ENCODE peak calls at places on chromosome 10, in ten cellular contexts. One of them, this sample, is unnamed.

GRCh38 chr10:83262434-83262833 is 876.9 kb upstream of the GHITM start:
- DNase-seq in activated T-cell treated with anti-CD3 and anti-CD28 coated beads, Interleukin-2, amount 50 U/mL, for 1 hour: no peak
- DNase-seq in T-helper 2 cell: no peak
- DNase-seq in stimulated activated CD8-positive, alpha-beta memory T cell treated with anti-CD3 and anti-CD28 coated beads, Interleukin-15, amount 100 ng/mL, for 4 hours: no peak
- DNase-seq in effector CD4-positive, alpha-beta T cell: no peak
- DNase-seq in tibial artery: no peak
- DNase-seq in Peyer's patch: no peak
- DNase-seq in H4: no peak
- DNase-seq in occipital lobe: no peak
- DNase-seq in NK-92 treated with Interleukin-12 subunit alpha and Interleukin-12 subunit beta, amount 100 ng/mL, for 24 hours: no peak
- DNase-seq in this sample: no peak

GRCh38 chr10:71749396-71749795 is 23.9 kb downstream of the VSIR start:
- DNase-seq in activated T-cell treated with anti-CD3 and anti-CD28 coated beads, Interleukin-2, amount 50 U/mL, for 1 hour: no peak
- DNase-seq in T-helper 2 cell: no peak
- DNase-seq in stimulated activated CD8-positive, alpha-beta memory T cell treated with anti-CD3 and anti-CD28 coated beads, Interleukin-15, amount 100 ng/mL, for 4 hours: no peak
- DNase-seq in effector CD4-positive, alpha-beta T cell: no peak
- DNase-seq in tibial artery: no peak
- DNase-seq in Peyer's patch: no peak
- DNase-seq in H4: no peak
- DNase-seq in occipital lobe: no peak
- DNase-seq in NK-92 treated with Interleukin-12 subunit alpha and Interleukin-12 subunit beta, amount 100 ng/mL, for 24 hours: no peak
- DNase-seq in this sample: no peak

GRCh38 chr10:13631594-13631993 is 44.8 kb downstream of the PRPF18 start:
- DNase-seq in activated T-cell treated with anti-CD3 and anti-CD28 coated beads, Interleukin-2, amount 50 U/mL, for 1 hour: no peak
- DNase-seq in T-helper 2 cell: no peak
- DNase-seq in stimulated activated CD8-positive, alpha-beta memory T cell treated with anti-CD3 and anti-CD28 coated beads, Interleukin-15, amount 100 ng/mL, for 4 hours: no peak
- DNase-seq in effector CD4-positive, alpha-beta T cell: no peak
- DNase-seq in tibial artery: no peak
- DNase-seq in Peyer's patch: no peak
- DNase-seq in H4: no peak
- DNase-seq in occipital lobe: no peak
- DNase-seq in NK-92 treated with Interleukin-12 subunit alpha and Interleukin-12 subunit beta, amount 100 ng/mL, for 24 hours: no peak
- DNase-seq in this sample: no peak

GRCh38 chr10:116272497-116273221 is at the start of gene GFRA1:
- DNase-seq in activated T-cell treated with anti-CD3 and anti-CD28 coated beads, Interleukin-2, amount 50 U/mL, for 1 hour: no peak
- DNase-seq in T-helper 2 cell: no peak
- DNase-seq in stimulated activated CD8-positive, alpha-beta memory T cell treated with anti-CD3 and anti-CD28 coated beads, Interleukin-15, amount 100 ng/mL, for 4 hours: no peak
- DNase-seq in effector CD4-positive, alpha-beta T cell: no peak
- DNase-seq in tibial artery: no peak
- DNase-seq in Peyer's patch: no peak
- DNase-seq in H4: no peak
- DNase-seq in occipital lobe: no peak
- DNase-seq in NK-92 treated with Interleukin-12 subunit alpha and Interleukin-12 subunit beta, amount 100 ng/mL, for 24 hours: no peak
- DNase-seq in this sample: no peak

GRCh38 chr10:97623277-97623676 is 10.0 kb downstream of the MORN4 start:
- DNase-seq in activated T-cell treated with anti-CD3 and anti-CD28 coated beads, Interleukin-2, amount 50 U/mL, for 1 hour: no peak
- DNase-seq in T-helper 2 cell: no peak
- DNase-seq in stimulated activated CD8-positive, alpha-beta memory T cell treated with anti-CD3 and anti-CD28 coated beads, Interleukin-15, amount 100 ng/mL, for 4 hours: no peak
- DNase-seq in effector CD4-positive, alpha-beta T cell: no peak
- DNase-seq in tibial artery: no peak
- DNase-seq in Peyer's patch: no peak
- DNase-seq in H4: no peak
- DNase-seq in occipital lobe: no peak
- DNase-seq in NK-92 treated with Interleukin-12 subunit alpha and Interleukin-12 subunit beta, amount 100 ng/mL, for 24 hours: no peak
- DNase-seq in this sample: no peak

GRCh38 chr10:1214882-1215540 is 158.8 kb downstream of the WDR37 start:
- DNase-seq in activated T-cell treated with anti-CD3 and anti-CD28 coated beads, Interleukin-2, amount 50 U/mL, for 1 hour: no peak
- DNase-seq in T-helper 2 cell: no peak
- DNase-seq in stimulated activated CD8-positive, alpha-beta memory T cell treated with anti-CD3 and anti-CD28 coated beads, Interleukin-15, amount 100 ng/mL, for 4 hours: no peak
- DNase-seq in effector CD4-positive, alpha-beta T cell: no peak
- DNase-seq in tibial artery: no peak
- DNase-seq in Peyer's patch: no peak
- DNase-seq in H4: no peak
- DNase-seq in occipital lobe: no peak
- DNase-seq in NK-92 treated with Interleukin-12 subunit alpha and Interleukin-12 subunit beta, amount 100 ng/mL, for 24 hours: no peak
- DNase-seq in this sample: no peak

GRCh38 chr10:43350139-43350538 is 21.3 kb upstream of the FXYD4 start:
- DNase-seq in activated T-cell treated with anti-CD3 and anti-CD28 coated beads, Interleukin-2, amount 50 U/mL, for 1 hour: no peak
- DNase-seq in T-helper 2 cell: no peak
- DNase-seq in stimulated activated CD8-positive, alpha-beta memory T cell treated with anti-CD3 and anti-CD28 coated beads, Interleukin-15, amount 100 ng/mL, for 4 hours: no peak
- DNase-seq in effector CD4-positive, alpha-beta T cell: no peak
- DNase-seq in tibial artery: no peak
- DNase-seq in Peyer's patch: no peak
- DNase-seq in H4: no peak
- DNase-seq in occipital lobe: no peak
- DNase-seq in NK-92 treated with Interleukin-12 subunit alpha and Interleukin-12 subunit beta, amount 100 ng/mL, for 24 hours: no peak
- DNase-seq in this sample: no peak

GRCh38 chr10:69728335-69728861 is 73.3 kb upstream of the COL13A1 start:
- DNase-seq in activated T-cell treated with anti-CD3 and anti-CD28 coated beads, Interleukin-2, amount 50 U/mL, for 1 hour: no peak
- DNase-seq in T-helper 2 cell: no peak
- DNase-seq in stimulated activated CD8-positive, alpha-beta memory T cell treated with anti-CD3 and anti-CD28 coated beads, Interleukin-15, amount 100 ng/mL, for 4 hours: no peak
- DNase-seq in effector CD4-positive, alpha-beta T cell: no peak
- DNase-seq in tibial artery: no peak
- DNase-seq in Peyer's patch: no peak
- DNase-seq in H4: peak; percentile 88
- DNase-seq in occipital lobe: no peak
- DNase-seq in NK-92 treated with Interleukin-12 subunit alpha and Interleukin-12 subunit beta, amount 100 ng/mL, for 24 hours: no peak
- DNase-seq in this sample: no peak

GRCh38 chr10:70274643-70275042 is 9.2 kb downstream of the NPFFR1 start:
- DNase-seq in activated T-cell treated with anti-CD3 and anti-CD28 coated beads, Interleukin-2, amount 50 U/mL, for 1 hour: no peak
- DNase-seq in T-helper 2 cell: no peak
- DNase-seq in stimulated activated CD8-positive, alpha-beta memory T cell treated with anti-CD3 and anti-CD28 coated beads, Interleukin-15, amount 100 ng/mL, for 4 hours: no peak
- DNase-seq in effector CD4-positive, alpha-beta T cell: no peak
- DNase-seq in tibial artery: peak; percentile 66
- DNase-seq in Peyer's patch: no peak
- DNase-seq in H4: no peak
- DNase-seq in occipital lobe: no peak
- DNase-seq in NK-92 treated with Interleukin-12 subunit alpha and Interleukin-12 subunit beta, amount 100 ng/mL, for 24 hours: no peak
- DNase-seq in this sample: no peak

GRCh38 chr10:33947563-33947962 is 613.1 kb upstream of the NRP1 start:
- DNase-seq in activated T-cell treated with anti-CD3 and anti-CD28 coated beads, Interleukin-2, amount 50 U/mL, for 1 hour: no peak
- DNase-seq in T-helper 2 cell: no peak
- DNase-seq in stimulated activated CD8-positive, alpha-beta memory T cell treated with anti-CD3 and anti-CD28 coated beads, Interleukin-15, amount 100 ng/mL, for 4 hours: no peak
- DNase-seq in effector CD4-positive, alpha-beta T cell: no peak
- DNase-seq in tibial artery: no peak
- DNase-seq in Peyer's patch: no peak
- DNase-seq in H4: no peak
- DNase-seq in occipital lobe: no peak
- DNase-seq in NK-92 treated with Interleukin-12 subunit alpha and Interleukin-12 subunit beta, amount 100 ng/mL, for 24 hours: no peak
- DNase-seq in this sample: no peak

GRCh38 chr10:99733366-99733765 is 1.3 kb downstream of the CUTC start:
- DNase-seq in activated T-cell treated with anti-CD3 and anti-CD28 coated beads, Interleukin-2, amount 50 U/mL, for 1 hour: no peak
- DNase-seq in T-helper 2 cell: no peak
- DNase-seq in stimulated activated CD8-positive, alpha-beta memory T cell treated with anti-CD3 and anti-CD28 coated beads, Interleukin-15, amount 100 ng/mL, for 4 hours: no peak
- DNase-seq in effector CD4-positive, alpha-beta T cell: no peak
- DNase-seq in tibial artery: no peak
- DNase-seq in Peyer's patch: no peak
- DNase-seq in H4: no peak
- DNase-seq in occipital lobe: no peak
- DNase-seq in NK-92 treated with Interleukin-12 subunit alpha and Interleukin-12 subunit beta, amount 100 ng/mL, for 24 hours: no peak
- DNase-seq in this sample: no peak

GRCh38 chr10:115950320-115950719 is 322.7 kb downstream of the GFRA1 start:
- DNase-seq in activated T-cell treated with anti-CD3 and anti-CD28 coated beads, Interleukin-2, amount 50 U/mL, for 1 hour: no peak
- DNase-seq in T-helper 2 cell: no peak
- DNase-seq in stimulated activated CD8-positive, alpha-beta memory T cell treated with anti-CD3 and anti-CD28 coated beads, Interleukin-15, amount 100 ng/mL, for 4 hours: no peak
- DNase-seq in effector CD4-positive, alpha-beta T cell: no peak
- DNase-seq in tibial artery: no peak
- DNase-seq in Peyer's patch: no peak
- DNase-seq in H4: no peak
- DNase-seq in occipital lobe: no peak
- DNase-seq in NK-92 treated with Interleukin-12 subunit alpha and Interleukin-12 subunit beta, amount 100 ng/mL, for 24 hours: no peak
- DNase-seq in this sample: no peak

GRCh38 chr10:42646692-42647640 is 8.6 kb upstream of the ZNF33B start:
- DNase-seq in activated T-cell treated with anti-CD3 and anti-CD28 coated beads, Interleukin-2, amount 50 U/mL, for 1 hour: no peak
- DNase-seq in T-helper 2 cell: no peak
- DNase-seq in stimulated activated CD8-positive, alpha-beta memory T cell treated with anti-CD3 and anti-CD28 coated beads, Interleukin-15, amount 100 ng/mL, for 4 hours: no peak
- DNase-seq in effector CD4-positive, alpha-beta T cell: no peak
- DNase-seq in tibial artery: no peak
- DNase-seq in Peyer's patch: no peak
- DNase-seq in H4: no peak
- DNase-seq in occipital lobe: no peak
- DNase-seq in NK-92 treated with Interleukin-12 subunit alpha and Interleukin-12 subunit beta, amount 100 ng/mL, for 24 hours: no peak
- DNase-seq in this sample: no peak

GRCh38 chr10:21732067-21732772 is 198.2 kb downstream of the MLLT10 start:
- DNase-seq in activated T-cell treated with anti-CD3 and anti-CD28 coated beads, Interleukin-2, amount 50 U/mL, for 1 hour: no peak
- DNase-seq in T-helper 2 cell: no peak
- DNase-seq in stimulated activated CD8-positive, alpha-beta memory T cell treated with anti-CD3 and anti-CD28 coated beads, Interleukin-15, amount 100 ng/mL, for 4 hours: no peak
- DNase-seq in effector CD4-positive, alpha-beta T cell: no peak
- DNase-seq in tibial artery: no peak
- DNase-seq in Peyer's patch: peak; percentile 52
- DNase-seq in H4: peak; percentile 37
- DNase-seq in occipital lobe: no peak
- DNase-seq in NK-92 treated with Interleukin-12 subunit alpha and Interleukin-12 subunit beta, amount 100 ng/mL, for 24 hours: peak; percentile 1
- DNase-seq in this sample: no peak

GRCh38 chr10:6173203-6173602 is 29.5 kb upstream of the PFKFB3 start:
- DNase-seq in activated T-cell treated with anti-CD3 and anti-CD28 coated beads, Interleukin-2, amount 50 U/mL, for 1 hour: peak; percentile 65
- DNase-seq in T-helper 2 cell: peak; percentile 34
- DNase-seq in stimulated activated CD8-positive, alpha-beta memory T cell treated with anti-CD3 and anti-CD28 coated beads, Interleukin-15, amount 100 ng/mL, for 4 hours: no peak
- DNase-seq in effector CD4-positive, alpha-beta T cell: peak; percentile 52
- DNase-seq in tibial artery: no peak
- DNase-seq in Peyer's patch: peak; percentile 77
- DNase-seq in H4: no peak
- DNase-seq in occipital lobe: no peak
- DNase-seq in NK-92 treated with Interleukin-12 subunit alpha and Interleukin-12 subunit beta, amount 100 ng/mL, for 24 hours: peak; percentile 9
- DNase-seq in this sample: peak; percentile 83

GRCh38 chr10:88272186-88272585 is 310.9 kb downstream of the RNLS start:
- DNase-seq in activated T-cell treated with anti-CD3 and anti-CD28 coated beads, Interleukin-2, amount 50 U/mL, for 1 hour: no peak
- DNase-seq in T-helper 2 cell: no peak
- DNase-seq in stimulated activated CD8-positive, alpha-beta memory T cell treated with anti-CD3 and anti-CD28 coated beads, Interleukin-15, amount 100 ng/mL, for 4 hours: no peak
- DNase-seq in effector CD4-positive, alpha-beta T cell: no peak
- DNase-seq in tibial artery: no peak
- DNase-seq in Peyer's patch: no peak
- DNase-seq in H4: no peak
- DNase-seq in occipital lobe: no peak
- DNase-seq in NK-92 treated with Interleukin-12 subunit alpha and Interleukin-12 subunit beta, amount 100 ng/mL, for 24 hours: no peak
- DNase-seq in this sample: no peak

GRCh38 chr10:43691503-43691902 is 42.8 kb upstream of the ZNF32 start:
- DNase-seq in activated T-cell treated with anti-CD3 and anti-CD28 coated beads, Interleukin-2, amount 50 U/mL, for 1 hour: no peak
- DNase-seq in T-helper 2 cell: no peak
- DNase-seq in stimulated activated CD8-positive, alpha-beta memory T cell treated with anti-CD3 and anti-CD28 coated beads, Interleukin-15, amount 100 ng/mL, for 4 hours: no peak
- DNase-seq in effector CD4-positive, alpha-beta T cell: no peak
- DNase-seq in tibial artery: no peak
- DNase-seq in Peyer's patch: no peak
- DNase-seq in H4: peak; percentile 42
- DNase-seq in occipital lobe: no peak
- DNase-seq in NK-92 treated with Interleukin-12 subunit alpha and Interleukin-12 subunit beta, amount 100 ng/mL, for 24 hours: no peak
- DNase-seq in this sample: no peak

GRCh38 chr10:64396105-64396504 is 874.9 kb downstream of the REEP3 start:
- DNase-seq in activated T-cell treated with anti-CD3 and anti-CD28 coated beads, Interleukin-2, amount 50 U/mL, for 1 hour: no peak
- DNase-seq in T-helper 2 cell: no peak
- DNase-seq in stimulated activated CD8-positive, alpha-beta memory T cell treated with anti-CD3 and anti-CD28 coated beads, Interleukin-15, amount 100 ng/mL, for 4 hours: no peak
- DNase-seq in effector CD4-positive, alpha-beta T cell: no peak
- DNase-seq in tibial artery: no peak
- DNase-seq in Peyer's patch: no peak
- DNase-seq in H4: no peak
- DNase-seq in occipital lobe: no peak
- DNase-seq in NK-92 treated with Interleukin-12 subunit alpha and Interleukin-12 subunit beta, amount 100 ng/mL, for 24 hours: no peak
- DNase-seq in this sample: no peak